ENCODE peak calls at places on chromosomes 11 and 22, in six cellular contexts. U is OCI-M1, Z is activated T-helper 1 cell treated with Interleukin-2 at 50 U/mL for 16 hours, B is HCEC 1CT, I is NCI-H1105 treated with DMSO at 0.1 percent for 48 hours, L is mammary epithelial cell. N is an unnamed sample.

GRCh38 chr11:22338465-22338810 is 257 bp downstream of the SLC17A6 start:
- DNase-seq in B (no peak), I (peak), U (no peak), L (no peak), Z (no peak), N (no peak)

GRCh38 chr11:102560555-102561011 is 30.0 kb upstream of the MMP7 start:
- DNase-seq in B (peak), Z (no peak), I (no peak), U (peak), L (peak), N (no peak)

GRCh38 chr11:71962428-71963038 is 33.7 kb downstream of the RNF121 start:
- DNase-seq in L (no peak), B (peak), Z (no peak), U (peak), I (no peak), N (no peak)

GRCh38 chr11:122709042-122709760 is 53.7 kb downstream of the UBASH3B start:
- DNase-seq in L (peak), U (no peak), I (no peak), Z (no peak), B (peak), N (no peak)

GRCh38 chr11:4187055-4187988 is 92.7 kb downstream of the RRM1 start:
- DNase-seq in Z (peak), I (peak), L (peak), U (peak), B (peak), N (peak)

GRCh38 chr11:64742087-64742939 is 1.6 kb downstream of the RASGRP2 start:
- DNase-seq in I (no peak), U (peak), Z (no peak), B (no peak), L (no peak), N (no peak)

GRCh38 chr11:102144357-102145342 is 34.4 kb downstream of the YAP1 start:
- DNase-seq in I (peak), U (peak), Z (no peak), B (peak), L (no peak), N (no peak)

GRCh38 chr11:2261436-2262230 is 8.8 kb downstream of the ASCL2 start:
- DNase-seq in L (no peak), I (no peak), U (no peak), B (no peak), Z (no peak), N (no peak)

GRCh38 chr11:115135936-115136335 is 368.3 kb downstream of the CADM1 start:
- DNase-seq in B (no peak), U (no peak), L (no peak), I (no peak), Z (no peak), N (no peak)

GRCh38 chr22:50576070-50576469 is 2.2 kb downstream of the CPT1B start:
- DNase-seq in L (peak), I (no peak), B (peak), U (peak), Z (no peak), N (no peak)

GRCh38 chr11:115716577-115717214 is 212.5 kb upstream of the CADM1 start:
- DNase-seq in I (no peak), B (no peak), Z (no peak), L (no peak), U (no peak), N (no peak)

GRCh38 chr11:131684111-131685060 is 314.0 kb downstream of the NTM start:
- DNase-seq in I (no peak), L (no peak), Z (no peak), B (no peak), U (no peak), N (no peak)

GRCh38 chr11:74319139-74319538 is 7.7 kb upstream of the P4HA3 start:
- DNase-seq in I (no peak), B (peak), Z (no peak), U (no peak), L (peak), N (no peak)

GRCh38 chr11:116136987-116137674 is 632.9 kb upstream of the CADM1 start:
- DNase-seq in Z (no peak), I (no peak), U (no peak), B (no peak), L (no peak), N (no peak)

GRCh38 chr11:2932850-2933251 is 3.6 kb upstream of the PHLDA2 start:
- DNase-seq in U (no peak), Z (no peak), I (no peak), B (no peak), L (peak), N (no peak)

GRCh38 chr11:83866655-83867054 is 580.5 kb upstream of the CCDC90B start:
- DNase-seq in I (no peak), L (no peak), B (no peak), Z (no peak), U (no peak), N (no peak)

GRCh38 chr11:35714882-35715612 is 52.5 kb downstream of the TRIM44 start:
- DNase-seq in U (no peak), B (peak), L (peak), I (no peak), Z (no peak), N (no peak)

GRCh38 chr11:12531020-12531419 is 143.2 kb upstream of the TEAD1 start:
- DNase-seq in Z (no peak), L (no peak), I (no peak), B (no peak), U (no peak), N (no peak)

GRCh38 chr22:20578192-20578591 is 70.8 kb downstream of the MED15 start:
- DNase-seq in B (no peak), L (no peak), I (no peak), Z (no peak), U (no peak), N (no peak)

GRCh38 chr11:58775066-58775708 is 43.4 kb upstream of the GLYAT start:
- DNase-seq in I (no peak), U (no peak), B (no peak), L (no peak), Z (no peak), N (no peak)

GRCh38 chr11:122468965-122469364 is 186.6 kb upstream of the UBASH3B start:
- DNase-seq in I (no peak), B (no peak), Z (no peak), L (no peak), U (no peak), N (no peak)

GRCh38 chr11:122439911-122440782 is 215.4 kb upstream of the UBASH3B start:
- DNase-seq in B (no peak), L (no peak), Z (no peak), I (peak), U (peak), N (peak)

GRCh38 chr11:60360621-60361020 is 17.7 kb upstream of the MS4A7 start:
- DNase-seq in U (no peak), Z (no peak), L (no peak), B (no peak), I (no peak), N (no peak)

GRCh38 chr11:65077466-65077865 is 6.4 kb downstream of the CDCA5 start:
- DNase-seq in B (peak), Z (no peak), L (no peak), U (no peak), I (no peak), N (no peak)

GRCh38 chr11:119516060-119516459 is 93.1 kb upstream of the THY1 start:
- DNase-seq in B (no peak), I (peak), Z (no peak), L (no peak), U (no peak), N (no peak)

GRCh38 chr11:11770274-11770673 is 71.5 kb upstream of the USP47 start:
- DNase-seq in I (no peak), L (no peak), Z (no peak), B (no peak), U (no peak), N (no peak)

GRCh38 chr22:23119492-23120414 is 22.0 kb downstream of the RSPH14 start:
- DNase-seq in Z (peak), B (no peak), L (no peak), U (no peak), I (no peak), N (no peak)

GRCh38 chr22:43152355-43153071 is 1.2 kb downstream of the TSPO start:
- DNase-seq in I (no peak), Z (peak), L (peak), U (peak), B (peak), N (no peak)

GRCh38 chr22:31400023-31400397 is 606 bp downstream of the DRG1 start:
- DNase-seq in L (no peak), U (peak), Z (no peak), B (peak), I (no peak), N (no peak)

GRCh38 chr11:65593518-65594414 is 1.8 kb downstream of the KCNK7 start:
- DNase-seq in U (peak), B (no peak), Z (no peak), L (no peak), I (peak), N (no peak)

GRCh38 chr11:12137938-12138731 is 27.7 kb downstream of the MICAL2 start:
- DNase-seq in B (peak), L (peak), I (no peak), U (no peak), Z (no peak), N (no peak)

GRCh38 chr22:31734512-31734911 is 15.4 kb downstream of the PRR14L start:
- DNase-seq in L (peak), Z (no peak), I (no peak), B (peak), U (no peak), N (no peak)

GRCh38 chr22:46893281-46894020 is 131.0 kb downstream of the TBC1D22A start:
- DNase-seq in Z (no peak), I (no peak), U (no peak), L (no peak), B (no peak), N (no peak)

GRCh38 chr22:21568207-21569075 is 927 bp downstream of the UBE2L3 start:
- DNase-seq in B (peak), L (no peak), Z (no peak), U (peak), I (no peak), N (no peak)

GRCh38 chr22:41683616-41684015 is 5.1 kb downstream of the SNU13 start:
- DNase-seq in U (no peak), I (no peak), Z (no peak), B (no peak), L (peak), N (no peak)